ENCODE peak calls at places on chromosomes 13 and 19, in five cellular contexts. One of them, this sample, is unnamed.

GRCh38 chr19:5141926-5142724 is 173.2 kb downstream of the KDM4B start:
- DNase-seq in stimulated activated effector memory CD8-positive, alpha-beta T cell treated with anti-CD3 and anti-CD28 coated beads, Interleukin-12 subunit alpha, Interleukin-12 subunit beta, amount 100 ng/mL, for 72 hours: no peak
- DNase-seq in amniotic stem cell: no peak
- DNase-seq in GM06990: peak; percentile 13
- DNase-seq in HuH-7: no peak
- DNase-seq in this sample: no peak

GRCh38 chr13:101935828-101936227 is 466.0 kb downstream of the FGF14 start:
- DNase-seq in stimulated activated effector memory CD8-positive, alpha-beta T cell treated with anti-CD3 and anti-CD28 coated beads, Interleukin-12 subunit alpha, Interleukin-12 subunit beta, amount 100 ng/mL, for 72 hours: no peak
- DNase-seq in amniotic stem cell: no peak
- DNase-seq in GM06990: no peak
- DNase-seq in HuH-7: no peak
- DNase-seq in this sample: no peak

GRCh38 chr19:43784981-43785808 is 4.4 kb upstream of the KCNN4 start:
- DNase-seq in amniotic stem cell: peak; percentile 32
- DNase-seq in GM06990: no peak
- DNase-seq in HuH-7: peak; percentile 84
- DNase-seq in stimulated activated effector memory CD8-positive, alpha-beta T cell treated with anti-CD3 and anti-CD28 coated beads, Interleukin-12 subunit alpha, Interleukin-12 subunit beta, amount 100 ng/mL, for 72 hours: no peak
- DNase-seq in this sample: no peak

GRCh38 chr13:27128825-27129627 is 42.6 kb downstream of the USP12 start:
- DNase-seq in amniotic stem cell: no peak
- DNase-seq in stimulated activated effector memory CD8-positive, alpha-beta T cell treated with anti-CD3 and anti-CD28 coated beads, Interleukin-12 subunit alpha, Interleukin-12 subunit beta, amount 100 ng/mL, for 72 hours: no peak
- DNase-seq in GM06990: no peak
- DNase-seq in HuH-7: no peak
- DNase-seq in this sample: no peak

GRCh38 chr13:46121597-46122163 is 16.8 kb upstream of the CPB2 start:
- DNase-seq in GM06990: no peak
- DNase-seq in stimulated activated effector memory CD8-positive, alpha-beta T cell treated with anti-CD3 and anti-CD28 coated beads, Interleukin-12 subunit alpha, Interleukin-12 subunit beta, amount 100 ng/mL, for 72 hours: no peak
- DNase-seq in HuH-7: no peak
- DNase-seq in amniotic stem cell: no peak
- DNase-seq in this sample: no peak

GRCh38 chr13:113124211-113125025 is 1.8 kb downstream of the F10 start:
- DNase-seq in GM06990: no peak
- DNase-seq in HuH-7: no peak
- DNase-seq in amniotic stem cell: no peak
- DNase-seq in stimulated activated effector memory CD8-positive, alpha-beta T cell treated with anti-CD3 and anti-CD28 coated beads, Interleukin-12 subunit alpha, Interleukin-12 subunit beta, amount 100 ng/mL, for 72 hours: no peak
- DNase-seq in this sample: no peak

GRCh38 chr13:28327761-28328607 is 166.9 kb downstream of the FLT1 start:
- DNase-seq in GM06990: no peak
- DNase-seq in stimulated activated effector memory CD8-positive, alpha-beta T cell treated with anti-CD3 and anti-CD28 coated beads, Interleukin-12 subunit alpha, Interleukin-12 subunit beta, amount 100 ng/mL, for 72 hours: no peak
- DNase-seq in amniotic stem cell: no peak
- DNase-seq in HuH-7: no peak
- DNase-seq in this sample: no peak

GRCh38 chr19:56951672-56952071 is 111.1 kb upstream of the PEG3 start:
- DNase-seq in HuH-7: no peak
- DNase-seq in amniotic stem cell: no peak
- DNase-seq in GM06990: no peak
- DNase-seq in stimulated activated effector memory CD8-positive, alpha-beta T cell treated with anti-CD3 and anti-CD28 coated beads, Interleukin-12 subunit alpha, Interleukin-12 subunit beta, amount 100 ng/mL, for 72 hours: no peak
- DNase-seq in this sample: no peak

GRCh38 chr19:29476528-29476927 is 49.3 kb upstream of the VSTM2B start:
- DNase-seq in amniotic stem cell: no peak
- DNase-seq in HuH-7: no peak
- DNase-seq in stimulated activated effector memory CD8-positive, alpha-beta T cell treated with anti-CD3 and anti-CD28 coated beads, Interleukin-12 subunit alpha, Interleukin-12 subunit beta, amount 100 ng/mL, for 72 hours: no peak
- DNase-seq in GM06990: no peak
- DNase-seq in this sample: no peak

GRCh38 chr13:110127986-110128511 is 178.9 kb downstream of the COL4A1 start:
- DNase-seq in HuH-7: no peak
- DNase-seq in GM06990: no peak
- DNase-seq in amniotic stem cell: no peak
- DNase-seq in stimulated activated effector memory CD8-positive, alpha-beta T cell treated with anti-CD3 and anti-CD28 coated beads, Interleukin-12 subunit alpha, Interleukin-12 subunit beta, amount 100 ng/mL, for 72 hours: no peak
- DNase-seq in this sample: no peak

GRCh38 chr19:33904681-33905080 is 108.0 kb downstream of the KCTD15 start:
- DNase-seq in amniotic stem cell: no peak
- DNase-seq in stimulated activated effector memory CD8-positive, alpha-beta T cell treated with anti-CD3 and anti-CD28 coated beads, Interleukin-12 subunit alpha, Interleukin-12 subunit beta, amount 100 ng/mL, for 72 hours: no peak
- DNase-seq in GM06990: no peak
- DNase-seq in HuH-7: no peak
- DNase-seq in this sample: peak; percentile 62

GRCh38 chr13:73169971-73170370 is 111.2 kb downstream of the KLF5 start:
- DNase-seq in stimulated activated effector memory CD8-positive, alpha-beta T cell treated with anti-CD3 and anti-CD28 coated beads, Interleukin-12 subunit alpha, Interleukin-12 subunit beta, amount 100 ng/mL, for 72 hours: no peak
- DNase-seq in GM06990: no peak
- DNase-seq in HuH-7: no peak
- DNase-seq in amniotic stem cell: no peak
- DNase-seq in this sample: no peak

GRCh38 chr19:40539070-40539469 is 37.6 kb upstream of the SHKBP1 start:
- DNase-seq in GM06990: no peak
- DNase-seq in stimulated activated effector memory CD8-positive, alpha-beta T cell treated with anti-CD3 and anti-CD28 coated beads, Interleukin-12 subunit alpha, Interleukin-12 subunit beta, amount 100 ng/mL, for 72 hours: no peak
- DNase-seq in amniotic stem cell: no peak
- DNase-seq in HuH-7: no peak
- DNase-seq in this sample: no peak

This sample was measured in H1.